ENCODE peak calls at places on chromosomes 6 and 20, in seven cellular contexts. D is germinal center, S is AG08395, B is ovary, I is fibroblast of the conjunctiva, L is AG10803, F is GM23338. G is an unnamed sample.

GRCh38 chr20:63691711-63692435 is 4.6 kb upstream of the TNFRSF6B start:
- DNase-seq in D (no peak), S (no peak), B (peak), I (no peak), L (no peak), F (no peak), G (peak)

GRCh38 chr6:150320450-150320849 is 48.4 kb upstream of the IYD start:
- DNase-seq in D (no peak), S (peak), B (no peak), I (peak), L (peak), F (no peak), G (no peak)

GRCh38 chr20:7736336-7736735 is 203.9 kb downstream of the HAO1 start:
- DNase-seq in D (no peak), S (no peak), B (no peak), I (no peak), L (no peak), F (no peak), G (no peak)

GRCh38 chr20:57613481-57613921 is 6.7 kb downstream of the ZBP1 start:
- DNase-seq in D (no peak), S (no peak), B (no peak), I (no peak), L (no peak), F (no peak), G (no peak)

GRCh38 chr6:170190046-170190445 is 100.8 kb downstream of the DLL1 start:
- DNase-seq in D (no peak), S (no peak), B (no peak), I (no peak), L (no peak), F (no peak), G (no peak)

GRCh38 chr20:50982372-50982771 is 23.8 kb downstream of the MOCS3 start:
- DNase-seq in D (no peak), S (peak), B (no peak), I (peak), L (peak), F (no peak), G (no peak)

GRCh38 chr6:169445661-169446581 is 192.3 kb upstream of the THBS2 start:
- DNase-seq in D (no peak), S (no peak), B (no peak), I (no peak), L (no peak), F (peak), G (peak)

GRCh38 chr6:147260091-147260490 is 55.9 kb downstream of the STXBP5 start:
- DNase-seq in D (no peak), S (no peak), B (no peak), I (no peak), L (no peak), F (no peak), G (no peak)